ENCODE peak calls at places on chromosomes 1 and 21, in four cellular contexts. P is heart right ventricle, H is nucleus accumbens, O is Right ventricle myocardium superior. C is an unnamed sample.

GRCh38 chr1:171142081-171142450 is 43.0 kb upstream of the FMO2 start:
- DNase-seq in O (peak; percentile 56), H (no peak), P (peak; percentile 29), C (peak; percentile 61)

GRCh38 chr1:214469290-214469689 is 82.1 kb downstream of the PTPN14 start:
- DNase-seq in P (no peak), H (no peak), O (no peak), C (no peak)

GRCh38 chr1:63713627-63714481 is 60.0 kb upstream of the ROR1 start:
- DNase-seq in O (no peak), H (no peak), P (no peak), C (peak; percentile 61)

GRCh38 chr1:195345149-195345548 is 1263.1 kb downstream of the KCNT2 start:
- DNase-seq in P (no peak), H (no peak), O (no peak), C (no peak)

GRCh38 chr1:217586586-217586985 is 44.3 kb downstream of the GPATCH2 start:
- DNase-seq in H (no peak), O (no peak), P (no peak), C (no peak)

GRCh38 chr1:100785399-100786082 is 66.0 kb downstream of the VCAM1 start:
- DNase-seq in P (no peak), H (no peak), O (no peak), C (peak; percentile 69)

GRCh38 chr1:212471891-212472675 is 39.4 kb downstream of the NENF start:
- DNase-seq in O (no peak), H (no peak), P (no peak), C (no peak)

GRCh38 chr1:16385659-16386453 is 18.8 kb downstream of the SZRD1 start:
- DNase-seq in H (no peak), O (peak; percentile 20), P (no peak), C (no peak)

GRCh38 chr1:93567255-93567918 is 114.2 kb downstream of the BCAR3 start:
- DNase-seq in O (no peak), P (no peak), H (no peak), C (peak; percentile 74)

GRCh38 chr1:174159253-174160108 is at the start of gene RABGAP1L:
- DNase-seq in H (peak; percentile 57), P (peak; percentile 96), O (peak; percentile 96), C (peak; percentile 91)

GRCh38 chr1:222618880-222619321 is 1.0 kb downstream of the MIA3 start:
- DNase-seq in O (no peak), H (no peak), P (peak; percentile 16), C (no peak)

GRCh38 chr1:184329962-184330868 is 56.6 kb upstream of the C1orf21 start:
- DNase-seq in H (no peak), P (no peak), O (no peak), C (no peak)

GRCh38 chr21:45590246-45590725 is 48.0 kb upstream of the SLC19A1 start:
- DNase-seq in P (peak; percentile 78), H (no peak), O (peak; percentile 82), C (no peak)

GRCh38 chr1:237875291-237875690 is 15.4 kb downstream of the ZP4 start:
- DNase-seq in H (no peak), O (no peak), P (no peak), C (no peak)

GRCh38 chr1:235703516-235703915 is 53.9 kb upstream of the GNG4 start:
- DNase-seq in O (no peak), P (no peak), H (no peak), C (no peak)

GRCh38 chr1:174074757-174075156 is 52.6 kb upstream of the RC3H1 start:
- DNase-seq in H (no peak), P (no peak), O (no peak), C (peak; percentile 18)

GRCh38 chr1:192516776-192517297 is 58.7 kb upstream of the RGS1 start:
- DNase-seq in H (no peak), O (no peak), P (no peak), C (no peak)

GRCh38 chr1:164561461-164561860 is 2.5 kb downstream of the PBX1 start:
- DNase-seq in O (no peak), P (no peak), H (no peak), C (no peak)

GRCh38 chr1:113760102-113760804 is 967 bp upstream of the PHTF1 start:
- DNase-seq in O (no peak), H (no peak), P (no peak), C (no peak)

GRCh38 chr1:37177230-37177864 is 143.0 kb upstream of the GRIK3 start:
- DNase-seq in H (no peak), O (no peak), P (no peak), C (no peak)

GRCh38 chr21:25512095-25513086 is 94.9 kb downstream of the MRPL39 start:
- DNase-seq in P (no peak), H (no peak), O (peak; percentile 36), C (no peak)

GRCh38 chr1:205811660-205812059 is 1.3 kb downstream of the SLC41A1 start:
- DNase-seq in P (peak; percentile 65), O (peak; percentile 75), H (no peak), C (peak; percentile 3)

GRCh38 chr21:31879251-31879650 is 6.4 kb downstream of the HUNK start:
- DNase-seq in H (no peak), P (no peak), O (no peak), C (no peak)

GRCh38 chr1:7250826-7251800 is 465.9 kb downstream of the CAMTA1 start:
- DNase-seq in O (no peak), H (no peak), P (no peak), C (no peak)

GRCh38 chr1:112389689-112390088 is 6.3 kb upstream of the CTTNBP2NL start:
- DNase-seq in P (no peak), H (no peak), O (no peak), C (no peak)

GRCh38 chr1:20546637-20547036 is 5.7 kb upstream of the FAM43B start:
- DNase-seq in O (no peak), P (no peak), H (no peak), C (no peak)

GRCh38 chr1:241336335-241336734 is 20.7 kb downstream of the RGS7 start:
- DNase-seq in P (no peak), O (no peak), H (no peak), C (peak; percentile 19)

GRCh38 chr1:228349701-228350171 is 56.9 kb downstream of the TRIM11 start:
- DNase-seq in P (peak; percentile 9), H (no peak), O (peak; percentile 38), C (no peak)

GRCh38 chr1:15965228-15965767 is 10.6 kb downstream of the ZBTB17 start:
- DNase-seq in H (no peak), O (no peak), P (no peak), C (no peak)

GRCh38 chr1:7657287-7658126 is 113.6 kb upstream of the VAMP3 start:
- DNase-seq in H (no peak), P (no peak), O (no peak), C (no peak)

GRCh38 chr1:71086331-71086730 is 5.5 kb upstream of the ZRANB2 start:
- DNase-seq in H (no peak), O (no peak), P (no peak), C (no peak)

GRCh38 chr1:236734141-236734765 is 48.0 kb downstream of the ACTN2 start:
- DNase-seq in P (no peak), O (no peak), H (no peak), C (no peak)

GRCh38 chr1:19124273-19124672 is 85.8 kb downstream of the UBR4 start:
- DNase-seq in P (no peak), O (no peak), H (no peak), C (no peak)